ENCODE peak calls at places on chromosomes 12 and 14, in five cellular contexts. F is T-helper 2 cell; G is stimulated activated CD4-positive, alpha-beta T cell treated with anti-CD3 and anti-CD28 coated beads, Interleukin-12 subunit alpha, Interleukin-12 subunit beta, amount 100 ng/mL, for 4 hours; H is HTR-8/SVneo; V is spleen. U is an unnamed sample.

GRCh38 chr14:32588448-32589320 is 259.6 kb downstream of the AKAP6 start:
- DNase-seq in H (peak; percentile 18), G (no peak), F (no peak), V (no peak), U (peak; percentile 74)

GRCh38 chr14:97977711-97978261 is 1180.6 kb downstream of the VRK1 start:
- DNase-seq in G (peak; percentile 69), H (no peak), V (peak; percentile 90), F (peak; percentile 66), U (no peak)

GRCh38 chr12:121748571-121749265 is 36.2 kb downstream of the TMEM120B start:
- DNase-seq in V (no peak), F (no peak), G (no peak), H (peak; percentile 63), U (peak; percentile 35)

GRCh38 chr12:125652689-125653088 is 587.5 kb downstream of the AACS start:
- DNase-seq in G (no peak), H (no peak), F (no peak), V (no peak), U (no peak)

GRCh38 chr14:90739318-90740077 is 76.7 kb downstream of the TTC7B start:
- DNase-seq in V (no peak), G (no peak), H (no peak), F (no peak), U (no peak)

GRCh38 chr14:35296505-35296904 is 4.3 kb downstream of the PSMA6 start:
- DNase-seq in F (no peak), V (no peak), H (no peak), G (no peak), U (no peak)

GRCh38 chr12:108234155-108234554 is 105.0 kb downstream of the CMKLR1 start:
- DNase-seq in H (no peak), F (no peak), G (no peak), V (no peak), U (no peak)

GRCh38 chr14:69012251-69012953 is 33.3 kb upstream of the ACTN1 start:
- DNase-seq in H (no peak), F (no peak), V (no peak), G (no peak), U (no peak)

GRCh38 chr12:22569253-22569652 is 24.9 kb upstream of the C2CD5 start:
- DNase-seq in V (no peak), F (no peak), H (no peak), G (no peak), U (no peak)

GRCh38 chr14:67158559-67158958 is 30.7 kb upstream of the GARIN2 start:
- DNase-seq in F (no peak), G (no peak), H (no peak), V (no peak), U (no peak)

GRCh38 chr12:123106640-123107359 is 44.1 kb downstream of the PITPNM2 start:
- DNase-seq in G (peak; percentile 24), V (peak; percentile 93), H (no peak), F (peak; percentile 26), U (no peak)

GRCh38 chr12:127108360-127109215 is 1158.4 kb upstream of the TMEM132C start:
- DNase-seq in F (no peak), V (no peak), G (peak; percentile 27), H (peak; percentile 60), U (peak; percentile 59)

GRCh38 chr14:20387577-20387976 is 25.7 kb downstream of the TEP1 start:
- DNase-seq in G (no peak), H (no peak), V (no peak), F (no peak), U (no peak)

GRCh38 chr14:100547633-100548294 is 39.5 kb downstream of the BEGAIN start:
- DNase-seq in H (peak; percentile 74), V (peak; percentile 83), G (peak; percentile 26), F (peak; percentile 68), U (no peak)

GRCh38 chr12:68222336-68222735 is 3.3 kb downstream of the IL26 start:
- DNase-seq in F (no peak), G (no peak), V (no peak), H (no peak), U (peak; percentile 11)

GRCh38 chr12:72273851-72274284 is 1.7 kb downstream of the TRHDE start:
- DNase-seq in V (peak; percentile 47), H (no peak), G (no peak), F (no peak), U (peak; percentile 36)

GRCh38 chr12:109560867-109561710 is 12.2 kb downstream of the MMAB start:
- DNase-seq in V (no peak), F (no peak), G (no peak), H (no peak), U (no peak)